ENCODE peak calls at places on chromosomes 12 and 14, in nine cellular contexts. E, P, Q, R, U, X, M, L and V are unnamed samples.

GRCh38 chr14:65369560-65369959 is 43.0 kb upstream of the FUT8 start:
- DNase-seq in E (no peak), P (no peak), Q (no peak), R (no peak), U (no peak), X (no peak), M (no peak), L (no peak), V (no peak)

GRCh38 chr12:102726686-102727085 is 190.4 kb downstream of the PAH start:
- DNase-seq in E (no peak), P (no peak), Q (no peak), R (no peak), U (no peak), X (no peak), M (no peak), L (no peak), V (no peak)

GRCh38 chr14:99535448-99535847 is 54.2 kb downstream of the CCNK start:
- DNase-seq in E (no peak), P (no peak), Q (no peak), R (no peak), U (no peak), X (no peak), M (no peak), L (no peak), V (no peak)

GRCh38 chr12:62601765-62602444 is 135.3 kb downstream of the MON2 start:
- DNase-seq in E (no peak), P (no peak), Q (no peak), R (no peak), U (no peak), X (no peak), M (no peak), L (peak), V (no peak)

GRCh38 chr12:110647669-110648068 is 33.7 kb downstream of the TCTN1 start:
- DNase-seq in E (no peak), P (no peak), Q (no peak), R (no peak), U (no peak), X (no peak), M (no peak), L (no peak), V (no peak)

GRCh38 chr14:58193542-58193941 is 6.4 kb upstream of the ACTR10 start:
- DNase-seq in E (no peak), P (no peak), Q (no peak), R (no peak), U (no peak), X (no peak), M (no peak), L (no peak), V (no peak)

GRCh38 chr12:6699259-6699988 is 1.2 kb downstream of the PIANP start:
- DNase-seq in E (no peak), P (no peak), Q (no peak), R (no peak), U (no peak), X (no peak), M (no peak), L (no peak), V (no peak)

GRCh38 chr14:95222870-95223398 is 65.6 kb upstream of the DICER1 start:
- DNase-seq in E (no peak), P (no peak), Q (peak), R (no peak), U (no peak), X (no peak), M (no peak), L (no peak), V (no peak)

GRCh38 chr14:94111276-94112095 is 950 bp downstream of the IFI27 start:
- DNase-seq in E (no peak), P (no peak), Q (no peak), R (no peak), U (no peak), X (no peak), M (no peak), L (no peak), V (no peak)

GRCh38 chr14:60775296-60775695 is 40.7 kb downstream of the MNAT1 start:
- DNase-seq in E (no peak), P (no peak), Q (no peak), R (no peak), U (peak), X (peak), M (no peak), L (no peak), V (no peak)

GRCh38 chr12:23083267-23083666 is 458.3 kb downstream of the ETNK1 start:
- DNase-seq in E (no peak), P (peak), Q (no peak), R (no peak), U (no peak), X (peak), M (no peak), L (peak), V (no peak)

GRCh38 chr14:89489796-89490506 is 72.9 kb upstream of the FOXN3 start:
- DNase-seq in E (no peak), P (no peak), Q (peak), R (no peak), U (no peak), X (no peak), M (no peak), L (peak), V (no peak)

GRCh38 chr12:111166779-111167540 is 201.9 kb downstream of the PHETA1 start:
- DNase-seq in E (no peak), P (no peak), Q (peak), R (no peak), U (no peak), X (no peak), M (no peak), L (peak), V (no peak)

GRCh38 chr12:55697686-55698085 is 10.0 kb downstream of the ITGA7 start:
- DNase-seq in E (no peak), P (no peak), Q (no peak), R (no peak), U (no peak), X (no peak), M (no peak), L (no peak), V (no peak)

GRCh38 chr14:60303745-60304144 is 54.7 kb downstream of the PPM1A start:
- DNase-seq in E (no peak), P (no peak), Q (no peak), R (no peak), U (no peak), X (no peak), M (no peak), L (no peak), V (no peak)

GRCh38 chr14:24071144-24071697 is at the start of gene CPNE6:
- DNase-seq in E (no peak), P (no peak), Q (peak), R (no peak), U (no peak), X (no peak), M (no peak), L (no peak), V (no peak)

GRCh38 chr12:48969847-48970701 is 1.5 kb downstream of the WNT10B start:
- DNase-seq in E (no peak), P (peak), Q (no peak), R (no peak), U (no peak), X (no peak), M (no peak), L (no peak), V (peak)

GRCh38 chr12:42299392-42300308 is 26.2 kb downstream of the ZCRB1 start:
- DNase-seq in E (no peak), P (no peak), Q (no peak), R (no peak), U (no peak), X (no peak), M (no peak), L (no peak), V (no peak)

GRCh38 chr12:124734224-124734788 is 129.4 kb downstream of the SCARB1 start:
- DNase-seq in E (no peak), P (no peak), Q (peak), R (peak), U (no peak), X (no peak), M (no peak), L (no peak), V (peak)

GRCh38 chr14:23530360-23531055 is 21.1 kb downstream of the ZFHX2 start:
- DNase-seq in E (no peak), P (no peak), Q (no peak), R (peak), U (no peak), X (no peak), M (no peak), L (no peak), V (no peak)

GRCh38 chr12:120249875-120250795 is 15.4 kb downstream of the PXN start:
- DNase-seq in E (no peak), P (no peak), Q (no peak), R (no peak), U (no peak), X (no peak), M (no peak), L (no peak), V (no peak)

GRCh38 chr12:52575256-52575655 is 1.6 kb upstream of the KRT74 start:
- DNase-seq in E (no peak), P (no peak), Q (no peak), R (no peak), U (no peak), X (no peak), M (no peak), L (no peak), V (no peak)

GRCh38 chr12:89733579-89734201 is 25.1 kb upstream of the ATP2B1 start:
- DNase-seq in E (no peak), P (no peak), Q (no peak), R (peak), U (no peak), X (peak), M (no peak), L (no peak), V (no peak)

GRCh38 chr12:116684891-116685290 is 53.0 kb downstream of the SPRING1 start:
- DNase-seq in E (no peak), P (no peak), Q (no peak), R (no peak), U (no peak), X (no peak), M (no peak), L (no peak), V (no peak)

GRCh38 chr12:25553083-25553482 is at the start of gene LMNTD1:
- DNase-seq in E (no peak), P (no peak), Q (peak), R (no peak), U (no peak), X (no peak), M (no peak), L (no peak), V (no peak)

GRCh38 chr14:61280526-61281185 is 482 bp downstream of the TMEM30B start:
- DNase-seq in E (peak), P (peak), Q (no peak), R (no peak), U (no peak), X (peak), M (no peak), L (no peak), V (peak)

GRCh38 chr14:50063876-50064420 is 52.4 kb downstream of the VCPKMT start:
- DNase-seq in E (no peak), P (no peak), Q (no peak), R (no peak), U (no peak), X (no peak), M (no peak), L (no peak), V (no peak)

GRCh38 chr12:82359115-82359478 is 768 bp downstream of the METTL25 start:
- DNase-seq in E (no peak), P (peak), Q (peak), R (no peak), U (no peak), X (peak), M (no peak), L (no peak), V (peak)

GRCh38 chr14:61103541-61104339 is 122.7 kb downstream of the SLC38A6 start:
- DNase-seq in E (no peak), P (no peak), Q (no peak), R (no peak), U (peak), X (peak), M (peak), L (no peak), V (no peak)

GRCh38 chr12:69685810-69686209 is 13.3 kb downstream of the BEST3 start:
- DNase-seq in E (no peak), P (no peak), Q (no peak), R (no peak), U (no peak), X (peak), M (peak), L (peak), V (no peak)

GRCh38 chr12:51864701-51865469 is 16.4 kb upstream of the FIGNL2 start:
- DNase-seq in E (no peak), P (no peak), Q (no peak), R (no peak), U (no peak), X (no peak), M (no peak), L (no peak), V (no peak)

GRCh38 chr14:101174522-101174838 is 271.0 kb upstream of the RTL1 start:
- DNase-seq in E (no peak), P (peak), Q (no peak), R (no peak), U (no peak), X (no peak), M (no peak), L (no peak), V (no peak)

GRCh38 chr12:79344855-79345840 is 345.6 kb downstream of the PAWR start:
- DNase-seq in E (no peak), P (peak), Q (peak), R (peak), U (no peak), X (peak), M (no peak), L (peak), V (no peak)

GRCh38 chr12:43284441-43284840 is 267.6 kb downstream of the ADAMTS20 start:
- DNase-seq in E (no peak), P (no peak), Q (no peak), R (no peak), U (no peak), X (no peak), M (no peak), L (no peak), V (no peak)

GRCh38 chr14:76687611-76688372 is 73.5 kb upstream of the VASH1 start:
- DNase-seq in E (no peak), P (peak), Q (no peak), R (no peak), U (no peak), X (no peak), M (no peak), L (no peak), V (no peak)